ENCODE peak calls at places on chromosomes 13 and 19, in ten cellular contexts. Q is BE2C; Z is AG04450; P is stimulated activated CD8-positive, alpha-beta memory T cell treated with anti-CD3 and anti-CD28 coated beads, Interleukin-4, amount 100 ng/mL, for 48 hours; U is omental fat pad; W is PC-3; X is foreskin keratinocyte; B is tibial artery; S is endothelial cell; C is SHP77. D is an unnamed sample.

GRCh38 chr19:14472202-14472961 is 2.8 kb downstream of the PTGER1 start:
- DNase-seq in C (peak; percentile 35), Z (no peak), S (peak; percentile 87), Q (peak; percentile 85), U (peak; percentile 73), B (peak; percentile 79), W (peak; percentile 72), P (peak; percentile 97), X (no peak), D (peak; percentile 35)

GRCh38 chr13:49421391-49421790 is 22.5 kb downstream of the CAB39L start:
- DNase-seq in S (peak; percentile 21), X (no peak), W (peak; percentile 29), C (no peak), B (no peak), P (peak; percentile 40), Q (peak; percentile 33), U (no peak), Z (no peak), D (no peak)

GRCh38 chr13:45799451-45799850 is 52.1 kb downstream of the SIAH3 start:
- DNase-seq in B (no peak), X (no peak), Q (peak; percentile 37), W (no peak), P (no peak), S (no peak), C (no peak), Z (no peak), U (no peak), D (no peak)

GRCh38 chr13:68888832-68889231 is 1218.8 kb upstream of the ATXN8OS start:
- DNase-seq in W (peak; percentile 48), S (no peak), P (no peak), Z (no peak), Q (no peak), C (no peak), X (no peak), B (no peak), U (no peak), D (no peak)

GRCh38 chr19:1814833-1815604 is 2.9 kb upstream of the ATP8B3 start:
- DNase-seq in Z (no peak), W (no peak), Q (no peak), B (no peak), X (no peak), C (no peak), S (no peak), U (no peak), P (no peak), D (no peak)

GRCh38 chr19:378706-379105 is 30.2 kb downstream of the C2CD4C start:
- DNase-seq in Z (no peak), P (no peak), B (no peak), W (no peak), X (no peak), Q (no peak), U (no peak), C (no peak), S (no peak), D (no peak)

GRCh38 chr19:9060559-9061340 is 26.1 kb upstream of the OR1M1 start:
- DNase-seq in Z (no peak), C (no peak), P (no peak), X (no peak), U (no peak), W (no peak), Q (no peak), S (no peak), B (no peak), D (peak; percentile 6)

GRCh38 chr19:48196933-48197665 is 26.6 kb downstream of the ZSWIM9 start:
- DNase-seq in S (no peak), Z (no peak), X (no peak), C (no peak), Q (no peak), P (no peak), U (no peak), W (no peak), B (no peak), D (no peak)

GRCh38 chr13:24203726-24204295 is 43.3 kb downstream of the SPATA13 start:
- DNase-seq in X (no peak), Z (no peak), B (no peak), C (no peak), P (no peak), W (peak; percentile 7), S (no peak), Q (no peak), U (no peak), D (no peak)

GRCh38 chr19:41355035-41355434 is 1.3 kb upstream of the TGFB1 start:
- DNase-seq in X (no peak), Z (no peak), S (no peak), C (no peak), B (no peak), W (no peak), Q (no peak), P (no peak), U (no peak), D (no peak)

GRCh38 chr19:2446390-2446789 is 10.4 kb downstream of the LMNB2 start:
- DNase-seq in B (no peak), W (no peak), X (no peak), Q (no peak), C (peak; percentile 81), P (peak; percentile 47), U (no peak), Z (no peak), S (no peak), D (no peak)

GRCh38 chr19:17665058-17665457 is 23.1 kb downstream of the UNC13A start:
- DNase-seq in X (no peak), S (no peak), W (no peak), B (no peak), C (no peak), Q (no peak), P (no peak), Z (no peak), U (no peak), D (no peak)

GRCh38 chr13:81664872-81665271 is 1323.9 kb upstream of the SPRY2 start:
- DNase-seq in Z (no peak), W (no peak), U (no peak), X (no peak), P (no peak), S (no peak), B (no peak), C (no peak), Q (no peak), D (no peak)

GRCh38 chr19:49875801-49876421 is 1.2 kb downstream of the AKT1S1 start:
- DNase-seq in B (peak; percentile 86), Q (peak; percentile 69), P (peak; percentile 77), C (peak; percentile 37), U (no peak), Z (no peak), W (peak; percentile 34), X (no peak), S (peak; percentile 58), D (no peak)

GRCh38 chr13:98457053-98457452 is 119.9 kb downstream of the STK24 start:
- DNase-seq in Q (no peak), C (no peak), S (no peak), P (no peak), X (no peak), Z (no peak), U (no peak), W (no peak), B (no peak), D (no peak)

GRCh38 chr19:37981785-37982475 is 74.9 kb downstream of the SIPA1L3 start:
- DNase-seq in W (no peak), Q (no peak), B (peak; percentile 27), U (no peak), P (no peak), X (no peak), C (no peak), S (no peak), Z (peak; percentile 59), D (no peak)

GRCh38 chr19:58346961-58347929 is 6.0 kb downstream of the A1BG start:
- DNase-seq in C (peak; percentile 25), X (no peak), U (no peak), P (peak; percentile 79), Q (peak; percentile 85), B (peak; percentile 79), S (peak; percentile 64), Z (no peak), W (no peak), D (peak; percentile 33)

GRCh38 chr13:65855276-65855675 is 1374.9 kb downstream of the PCDH9 start:
- DNase-seq in C (no peak), S (no peak), P (no peak), Z (no peak), X (no peak), Q (no peak), B (no peak), U (no peak), W (no peak), D (no peak)

GRCh38 chr13:95924389-95924994 is 128.7 kb downstream of the UGGT2 start:
- DNase-seq in S (no peak), B (no peak), Q (no peak), U (no peak), X (peak; percentile 68), P (no peak), Z (peak; percentile 47), C (no peak), W (peak; percentile 40), D (no peak)

GRCh38 chr13:30376426-30377311 is 45.6 kb upstream of the UBE2L5 start:
- DNase-seq in Q (no peak), Z (no peak), U (no peak), S (no peak), W (peak; percentile 29), C (no peak), B (peak; percentile 32), X (no peak), P (peak; percentile 71), D (peak; percentile 66)

GRCh38 chr13:19239114-19239860 is 57.7 kb upstream of the TUBA3C start:
- DNase-seq in U (no peak), Z (no peak), B (no peak), X (no peak), S (no peak), P (no peak), C (no peak), Q (no peak), W (peak; percentile 3), D (no peak)

GRCh38 chr13:38900188-38900587 is 90.4 kb downstream of the STOML3 start:
- DNase-seq in B (no peak), X (no peak), S (no peak), Q (no peak), W (no peak), P (no peak), C (peak; percentile 1), Z (no peak), U (no peak), D (no peak)

GRCh38 chr19:2168619-2169424 is 5.1 kb downstream of the DOT1L start:
- DNase-seq in W (peak; percentile 97), X (peak; percentile 91), Q (peak; percentile 88), P (peak; percentile 90), Z (peak; percentile 93), S (no peak), C (peak; percentile 70), B (peak; percentile 100), U (peak; percentile 95), D (peak; percentile 83)

GRCh38 chr19:41000310-41000737 is 9.2 kb downstream of the CYP2B6 start:
- DNase-seq in W (peak; percentile 92), U (no peak), Z (no peak), C (no peak), B (no peak), S (no peak), Q (no peak), X (no peak), P (no peak), D (no peak)

GRCh38 chr19:42317535-42317934 is 4.4 kb downstream of the TMEM145 start:
- DNase-seq in P (no peak), U (no peak), B (no peak), Z (no peak), C (no peak), W (no peak), Q (no peak), X (no peak), S (no peak), D (no peak)

GRCh38 chr19:10769533-10770491 is 51.9 kb downstream of the DNM2 start:
- DNase-seq in P (no peak), U (no peak), B (no peak), Q (peak; percentile 51), S (peak; percentile 58), W (peak; percentile 33), X (no peak), Z (no peak), C (no peak), D (no peak)

GRCh38 chr19:38739440-38740251 is 4.6 kb downstream of the CAPN12 start:
- DNase-seq in C (no peak), S (no peak), P (peak; percentile 47), W (no peak), U (no peak), X (no peak), Z (no peak), Q (no peak), B (no peak), D (no peak)

GRCh38 chr19:50909240-50910070 is 1.7 kb downstream of the KLK4 start:
- DNase-seq in X (no peak), Z (no peak), B (no peak), W (peak; percentile 86), S (peak; percentile 85), C (peak; percentile 58), Q (peak; percentile 98), U (no peak), P (peak; percentile 80), D (peak; percentile 36)